ENCODE peak calls at places on chromosomes 4 and X, in six cellular contexts. V is A549, Q is SK-N-SH, H is WTC11, F is K562, N is HCT116. K is an unnamed sample.

GRCh38 chr4:38512840-38513239 is 151.2 kb upstream of the KLF3 start:
- DNase-seq in F (no peak), H (no peak), N (no peak), Q (no peak), V (no peak), K (no peak)

GRCh38 chr4:4606321-4606720 is 64.5 kb upstream of the STX18 start:
- DNase-seq in H (no peak), V (peak), N (no peak), F (no peak), Q (no peak), K (no peak)

GRCh38 chrX:40108959-40109287 is 11.2 kb upstream of the BCOR start:
- DNase-seq in V (peak), Q (peak), H (peak), F (peak), N (no peak), K (peak)

GRCh38 chr4:176762661-176763308 is 29.9 kb downstream of the VEGFC start:
- DNase-seq in H (no peak), V (no peak), F (no peak), Q (no peak), N (no peak), K (no peak)

GRCh38 chrX:138487866-138488265 is 223.7 kb downstream of the FGF13 start:
- DNase-seq in V (no peak), H (no peak), Q (no peak), F (no peak), N (no peak), K (no peak)

GRCh38 chrX:18424482-18425198 is 768 bp upstream of the CDKL5 start:
- DNase-seq in H (peak), Q (peak), N (no peak), F (no peak), V (peak), K (peak)

GRCh38 chrX:125203379-125203736 is 116.3 kb upstream of the TEX13C start:
- DNase-seq in F (no peak), H (no peak), V (no peak), Q (peak), N (no peak), K (no peak)

GRCh38 chr4:121794505-121795192 is 6.5 kb upstream of the EXOSC9 start:
- DNase-seq in H (no peak), F (peak), N (no peak), V (no peak), Q (no peak), K (no peak)

GRCh38 chr4:25951390-25951952 is 37.5 kb downstream of the SMIM20 start:
- DNase-seq in H (no peak), Q (no peak), F (no peak), V (no peak), N (no peak), K (no peak)

GRCh38 chrX:124208675-124209074 is 123.8 kb upstream of the TEX13D start:
- DNase-seq in H (no peak), V (no peak), Q (no peak), F (no peak), N (no peak), K (peak)

GRCh38 chrX:129600981-129601424 is 53.8 kb downstream of the APLN start:
- DNase-seq in N (no peak), Q (peak), H (no peak), V (peak), F (peak), K (peak)

GRCh38 chr4:184747034-184747830 is 13.3 kb upstream of the CENPU start:
- DNase-seq in V (no peak), Q (no peak), N (no peak), H (no peak), F (peak), K (peak)

GRCh38 chr4:130468340-130468739 is 1372.4 kb downstream of the C4orf33 start:
- DNase-seq in F (no peak), V (no peak), H (no peak), N (no peak), Q (no peak), K (no peak)

GRCh38 chr4:164239976-164240375 is 514.0 kb upstream of the SMIM31 start:
- DNase-seq in F (no peak), N (no peak), V (no peak), H (no peak), Q (no peak), K (no peak)

GRCh38 chr4:151851354-151851753 is 90.5 kb upstream of the GATB start:
- DNase-seq in N (no peak), H (no peak), V (no peak), F (no peak), Q (no peak), K (no peak)

GRCh38 chrX:55488559-55489314 is 911 bp downstream of the USP51 start:
- DNase-seq in Q (peak), N (no peak), H (peak), F (peak), V (peak), K (peak)

GRCh38 chr4:158094413-158095110 is 78.3 kb downstream of the GASK1B start:
- DNase-seq in V (peak), N (peak), H (no peak), F (no peak), Q (no peak), K (no peak)

GRCh38 chr4:20297246-20297645 is 45.5 kb downstream of the SLIT2 start:
- DNase-seq in H (no peak), V (no peak), Q (no peak), N (no peak), F (no peak), K (no peak)

GRCh38 chrX:54865208-54865607 is 55.4 kb upstream of the TRO start:
- DNase-seq in V (no peak), N (no peak), F (no peak), H (no peak), Q (no peak), K (peak)

GRCh38 chr4:118033148-118034060 is 882 bp upstream of the NDST3 start:
- DNase-seq in F (no peak), Q (peak), H (peak), N (peak), V (peak), K (peak)
- TF ChIP-seq MAX in F (no peak), Q (peak), H (peak), N (peak), V (no peak), K (no peak)

GRCh38 chrX:11447418-11447817 is 154.2 kb downstream of the AMELX start:
- DNase-seq in H (no peak), F (no peak), N (no peak), V (no peak), Q (no peak), K (no peak)

GRCh38 chrX:11446951-11447350 is 153.7 kb downstream of the AMELX start:
- DNase-seq in V (no peak), F (no peak), H (no peak), N (no peak), Q (no peak), K (no peak)

GRCh38 chrX:11445540-11445939 is 152.3 kb downstream of the AMELX start:
- DNase-seq in Q (no peak), V (no peak), H (no peak), F (no peak), N (no peak), K (no peak)

GRCh38 chrX:11444052-11444451 is 150.8 kb downstream of the AMELX start:
- DNase-seq in Q (no peak), F (no peak), N (no peak), H (no peak), V (no peak), K (no peak)

GRCh38 chrX:11446331-11446730 is 153.1 kb downstream of the AMELX start:
- DNase-seq in V (no peak), N (no peak), Q (no peak), F (no peak), H (no peak), K (no peak)
- TF ChIP-seq MAX in V (no peak), N (no peak), Q (no peak), F (no peak), H (no peak), K (no peak)

GRCh38 chrX:3549442-3549875 is 164.0 kb downstream of the PRKX start:
- DNase-seq in Q (peak), N (no peak), F (no peak), H (no peak), V (peak), K (peak)

GRCh38 chrX:3550871-3551270 is 162.6 kb downstream of the PRKX start:
- DNase-seq in F (no peak), N (no peak), Q (no peak), V (no peak), H (no peak), K (peak)

GRCh38 chrX:3545901-3546300 is 167.5 kb downstream of the PRKX start:
- DNase-seq in H (no peak), Q (no peak), N (no peak), F (no peak), V (no peak), K (no peak)

GRCh38 chrX:3550160-3550765 is 163.2 kb downstream of the PRKX start:
- DNase-seq in H (no peak), N (no peak), V (peak), Q (no peak), F (peak), K (peak)

GRCh38 chrX:3548743-3549441 is 164.6 kb downstream of the PRKX start:
- DNase-seq in F (no peak), Q (peak), V (peak), H (no peak), N (peak), K (peak)
- TF ChIP-seq MAX in F (no peak), Q (no peak), V (no peak), H (no peak), N (no peak), K (no peak)

GRCh38 chr4:133268205-133268604 is 119.1 kb downstream of the PCDH10 start:
- DNase-seq in F (peak), H (no peak), N (no peak), V (no peak), Q (no peak), K (no peak)

GRCh38 chr4:133275246-133275645 is 126.2 kb downstream of the PCDH10 start:
- DNase-seq in N (no peak), F (no peak), H (no peak), V (no peak), Q (no peak), K (no peak)

GRCh38 chr4:133270021-133270570 is 121.0 kb downstream of the PCDH10 start:
- DNase-seq in H (no peak), F (no peak), N (no peak), Q (no peak), V (no peak), K (no peak)
- TF ChIP-seq MAX in H (no peak), F (no peak), N (no peak), Q (no peak), V (no peak), K (no peak)

GRCh38 chr4:23038626-23039245 is 346.0 kb downstream of the GBA3 start:
- DNase-seq in Q (no peak), H (no peak), N (no peak), F (no peak), V (no peak), K (no peak)
- TF ChIP-seq MAX in Q (no peak), H (no peak), N (no peak), F (no peak), V (no peak), K (no peak)

GRCh38 chrX:108945883-108946523 is 209.6 kb upstream of the IRS4 start:
- DNase-seq in H (no peak), N (peak), Q (no peak), F (no peak), V (no peak), K (no peak)

GRCh38 chrX:108946531-108946930 is 210.2 kb upstream of the IRS4 start:
- DNase-seq in Q (no peak), F (no peak), V (no peak), N (no peak), H (no peak), K (no peak)

GRCh38 chrX:108947205-108947604 is 210.8 kb upstream of the IRS4 start:
- DNase-seq in Q (no peak), V (peak), H (no peak), F (no peak), N (no peak), K (no peak)
- TF ChIP-seq MAX in Q (no peak), V (no peak), H (no peak), F (no peak), N (no peak), K (no peak)

GRCh38 chrX:47854474-47854873 is 17.8 kb downstream of the ZNF81 start:
- DNase-seq in H (peak), Q (peak), V (no peak), N (no peak), F (no peak), K (peak)
- TF ChIP-seq MAX in H (no peak), Q (no peak), V (no peak), N (no peak), F (no peak), K (no peak)

GRCh38 chr4:85210353-85210752 is 243.9 kb upstream of the WDFY3 start:
- DNase-seq in V (peak), H (no peak), N (peak), F (no peak), Q (no peak), K (no peak)

DNA sequence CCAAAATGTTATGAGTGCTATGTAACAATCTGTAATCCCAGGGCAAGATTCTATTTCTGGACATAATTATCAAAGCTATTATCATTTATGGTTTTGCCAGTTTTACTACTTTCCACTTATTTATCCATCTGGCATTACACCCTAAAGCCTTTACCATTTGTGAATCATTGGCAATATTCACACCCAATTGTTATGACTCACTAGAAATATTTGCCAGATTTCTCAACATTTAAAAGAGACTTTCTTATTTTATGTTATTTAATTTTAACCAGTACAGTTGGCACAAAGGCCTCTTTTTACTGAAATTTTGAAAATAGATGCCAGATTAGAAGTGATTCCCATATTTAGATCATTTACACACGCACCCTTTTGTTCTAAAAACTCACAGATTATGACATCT is 242.7 kb upstream of the WDFY3 start:
- DNase-seq in Q (no peak), V (no peak), N (peak), F (no peak), H (no peak), K (no peak)
- TF ChIP-seq MAX in Q (no peak), V (no peak), N (no peak), F (no peak), H (no peak), K (no peak)

GRCh38 chrX:150941580-150941979 is 41.6 kb upstream of the HMGB3 start:
- DNase-seq in F (peak), V (no peak), N (no peak), Q (no peak), H (no peak), K (no peak)

GRCh38 chrX:150942958-150943594 is 40.1 kb upstream of the HMGB3 start:
- DNase-seq in Q (no peak), N (no peak), V (no peak), H (no peak), F (peak), K (no peak)

GRCh38 chrX:150940844-150941495 is 42.2 kb upstream of the HMGB3 start:
- DNase-seq in V (no peak), Q (no peak), N (no peak), H (no peak), F (peak), K (no peak)

DNA sequence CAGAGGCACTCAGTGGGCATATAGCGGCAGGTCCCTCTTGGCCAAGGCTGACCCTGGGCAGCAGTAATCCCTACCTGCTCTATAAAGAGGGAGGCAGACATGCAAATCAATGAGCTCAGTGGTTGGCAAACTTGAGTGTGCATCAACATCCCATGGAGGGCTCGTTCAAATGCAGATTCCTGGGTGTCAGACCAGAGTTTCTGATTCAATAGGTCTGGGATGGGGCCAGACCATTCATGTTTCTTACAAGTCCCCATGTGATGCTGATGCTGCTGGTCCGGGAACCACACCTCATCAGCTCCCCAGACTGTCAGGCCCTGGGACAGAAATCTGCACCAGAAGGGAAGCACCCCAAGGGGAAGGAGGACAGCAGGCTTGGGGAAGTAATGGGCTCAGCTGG is 38.9 kb upstream of the HMGB3 start:
- DNase-seq in Q (no peak), H (no peak), V (no peak), N (no peak), F (no peak), K (no peak)
- TF ChIP-seq MAX in Q (no peak), H (no peak), V (no peak), N (no peak), F (no peak), K (no peak)